ENCODE peak calls at places on chromosomes 11 and 22, in five cellular contexts. One of them, this sample, is unnamed.
A peak's percentile ranks its signal among the peaks of the same experiment; 100 is the strongest.

GRCh38 chr22:20203142-20204099 is 52.6 kb upstream of the CCDC188 start:
- DNase-seq in EL: peak; percentile 81
- DNase-seq in activated effector memory CD4-positive, alpha-beta T cell treated with anti-CD3 and anti-CD28 coated beads, Interleukin-2, amount 50 U/mL, for 16 hours: no peak
- DNase-seq in left ventricle myocardium superior: peak; percentile 50
- DNase-seq in NCI-H774: no peak
- DNase-seq in this sample: no peak

GRCh38 chr11:107844041-107844440 is 14.5 kb downstream of the SLC35F2 start:
- DNase-seq in NCI-H774: no peak
- DNase-seq in left ventricle myocardium superior: no peak
- DNase-seq in activated effector memory CD4-positive, alpha-beta T cell treated with anti-CD3 and anti-CD28 coated beads, Interleukin-2, amount 50 U/mL, for 16 hours: no peak
- DNase-seq in EL: peak; percentile 77
- DNase-seq in this sample: no peak

GRCh38 chr11:61281581-61282250 is 13.4 kb downstream of the VWCE start:
- DNase-seq in left ventricle myocardium superior: peak; percentile 55
- DNase-seq in EL: peak; percentile 25
- DNase-seq in activated effector memory CD4-positive, alpha-beta T cell treated with anti-CD3 and anti-CD28 coated beads, Interleukin-2, amount 50 U/mL, for 16 hours: peak; percentile 70
- DNase-seq in NCI-H774: peak; percentile 63
- DNase-seq in this sample: no peak

GRCh38 chr22:32788884-32789624 is 12.5 kb upstream of the TIMP3 start:
- DNase-seq in NCI-H774: no peak
- DNase-seq in EL: peak; percentile 65
- DNase-seq in activated effector memory CD4-positive, alpha-beta T cell treated with anti-CD3 and anti-CD28 coated beads, Interleukin-2, amount 50 U/mL, for 16 hours: no peak
- DNase-seq in left ventricle myocardium superior: peak; percentile 55
- DNase-seq in this sample: no peak

GRCh38 chr11:133531971-133532651 is at the start of gene OPCML:
- DNase-seq in NCI-H774: no peak
- DNase-seq in activated effector memory CD4-positive, alpha-beta T cell treated with anti-CD3 and anti-CD28 coated beads, Interleukin-2, amount 50 U/mL, for 16 hours: no peak
- DNase-seq in EL: no peak
- DNase-seq in left ventricle myocardium superior: no peak
- DNase-seq in this sample: no peak

GRCh38 chr22:45077286-45077685 is 67.5 kb upstream of the PHF21B start:
- DNase-seq in NCI-H774: no peak
- DNase-seq in activated effector memory CD4-positive, alpha-beta T cell treated with anti-CD3 and anti-CD28 coated beads, Interleukin-2, amount 50 U/mL, for 16 hours: no peak
- DNase-seq in left ventricle myocardium superior: no peak
- DNase-seq in EL: no peak
- DNase-seq in this sample: no peak

GRCh38 chr11:102914238-102915043 is 39.7 kb upstream of the MMP12 start:
- DNase-seq in NCI-H774: no peak
- DNase-seq in EL: peak; percentile 49
- DNase-seq in left ventricle myocardium superior: no peak
- DNase-seq in activated effector memory CD4-positive, alpha-beta T cell treated with anti-CD3 and anti-CD28 coated beads, Interleukin-2, amount 50 U/mL, for 16 hours: no peak
- DNase-seq in this sample: no peak

GRCh38 chr22:25360891-25361645 is 141.6 kb downstream of the CRYBB2 start:
- DNase-seq in activated effector memory CD4-positive, alpha-beta T cell treated with anti-CD3 and anti-CD28 coated beads, Interleukin-2, amount 50 U/mL, for 16 hours: peak; percentile 33
- DNase-seq in NCI-H774: no peak
- DNase-seq in left ventricle myocardium superior: no peak
- DNase-seq in EL: no peak
- DNase-seq in this sample: no peak

GRCh38 chr11:118924591-118925585 is 838 bp downstream of the BCL9L start:
- DNase-seq in EL: peak; percentile 47
- DNase-seq in left ventricle myocardium superior: peak; percentile 69
- DNase-seq in NCI-H774: no peak
- DNase-seq in activated effector memory CD4-positive, alpha-beta T cell treated with anti-CD3 and anti-CD28 coated beads, Interleukin-2, amount 50 U/mL, for 16 hours: peak; percentile 81
- DNase-seq in this sample: peak; percentile 35

GRCh38 chr22:19992481-19992911 is 24.1 kb downstream of the ARVCF start:
- DNase-seq in activated effector memory CD4-positive, alpha-beta T cell treated with anti-CD3 and anti-CD28 coated beads, Interleukin-2, amount 50 U/mL, for 16 hours: no peak
- DNase-seq in NCI-H774: no peak
- DNase-seq in EL: no peak
- DNase-seq in left ventricle myocardium superior: peak; percentile 5
- DNase-seq in this sample: no peak

GRCh38 chr22:27461470-27461869 is 340.1 kb downstream of the MN1 start:
- DNase-seq in left ventricle myocardium superior: no peak
- DNase-seq in EL: peak; percentile 99
- DNase-seq in NCI-H774: no peak
- DNase-seq in activated effector memory CD4-positive, alpha-beta T cell treated with anti-CD3 and anti-CD28 coated beads, Interleukin-2, amount 50 U/mL, for 16 hours: no peak
- DNase-seq in this sample: no peak

GRCh38 chr11:46736615-46737014 is 17.6 kb downstream of the F2 start:
- DNase-seq in EL: no peak
- DNase-seq in NCI-H774: no peak
- DNase-seq in activated effector memory CD4-positive, alpha-beta T cell treated with anti-CD3 and anti-CD28 coated beads, Interleukin-2, amount 50 U/mL, for 16 hours: no peak
- DNase-seq in left ventricle myocardium superior: no peak
- DNase-seq in this sample: peak; percentile 24

GRCh38 chr22:40679249-40679963 is at the start of gene MCHR1:
- DNase-seq in NCI-H774: no peak
- DNase-seq in left ventricle myocardium superior: no peak
- DNase-seq in activated effector memory CD4-positive, alpha-beta T cell treated with anti-CD3 and anti-CD28 coated beads, Interleukin-2, amount 50 U/mL, for 16 hours: no peak
- DNase-seq in EL: no peak
- DNase-seq in this sample: no peak

GRCh38 chr22:23518381-23519187 is 61.5 kb downstream of the IGLL1 start:
- DNase-seq in NCI-H774: no peak
- DNase-seq in EL: no peak
- DNase-seq in activated effector memory CD4-positive, alpha-beta T cell treated with anti-CD3 and anti-CD28 coated beads, Interleukin-2, amount 50 U/mL, for 16 hours: no peak
- DNase-seq in left ventricle myocardium superior: no peak
- DNase-seq in this sample: no peak

GRCh38 chr11:45924927-45925326 is 2.5 kb downstream of the LARGE2 start:
- DNase-seq in NCI-H774: no peak
- DNase-seq in left ventricle myocardium superior: no peak
- DNase-seq in activated effector memory CD4-positive, alpha-beta T cell treated with anti-CD3 and anti-CD28 coated beads, Interleukin-2, amount 50 U/mL, for 16 hours: peak; percentile 39
- DNase-seq in EL: no peak
- DNase-seq in this sample: no peak